ENCODE peak calls at places on chromosomes 13 and 19, in four cellular contexts. G, P, Z and R are unnamed samples.

GRCh38 chr13:24680258-24680920 is at the start of gene ATP12A:
- ATAC-seq in G (peak; percentile 37), P (peak; percentile 27), Z (no peak), R (peak; percentile 15)

GRCh38 chr19:35696835-35697234 is 7.5 kb upstream of the ZBTB32 start:
- ATAC-seq in G (no peak), P (no peak), Z (no peak), R (no peak)

GRCh38 chr13:56700324-56700723 is 440.4 kb upstream of the PRR20A start:
- ATAC-seq in G (no peak), P (no peak), Z (no peak), R (no peak)

GRCh38 chr19:8231073-8231604 is 22.0 kb downstream of the CERS4 start:
- ATAC-seq in G (no peak), P (no peak), Z (no peak), R (no peak)

GRCh38 chr19:13629687-13630357 is 123.5 kb upstream of the CACNA1A start:
- ATAC-seq in G (no peak), P (peak; percentile 64), Z (peak; percentile 19), R (peak; percentile 50)

GRCh38 chr19:10271543-10272086 is 695 bp downstream of the ICAM1 start:
- ATAC-seq in G (peak; percentile 0), P (no peak), Z (no peak), R (no peak)

GRCh38 chr19:13398780-13399726 is 107.2 kb downstream of the CACNA1A start:
- ATAC-seq in G (no peak), P (peak; percentile 94), Z (peak; percentile 81), R (peak; percentile 87)

GRCh38 chr19:44050740-44051653 is 839 bp upstream of the ZNF223 start:
- ATAC-seq in G (peak; percentile 18), P (no peak), Z (no peak), R (peak; percentile 77)

GRCh38 chr13:27203854-27204253 is 32.2 kb upstream of the USP12 start:
- ATAC-seq in G (no peak), P (peak; percentile 63), Z (peak; percentile 44), R (peak; percentile 39)

GRCh38 chr13:48253849-48254248 is 20.8 kb downstream of the ITM2B start:
- ATAC-seq in G (no peak), P (no peak), Z (peak; percentile 59), R (no peak)

GRCh38 chr13:81048026-81048461 is 707.1 kb upstream of the SPRY2 start:
- ATAC-seq in G (no peak), P (no peak), Z (no peak), R (no peak)

GRCh38 chr13:23460309-23460708 is 26.8 kb upstream of the SACS start:
- ATAC-seq in G (peak; percentile 62), P (no peak), Z (no peak), R (no peak)

GRCh38 chr13:40984670-40985366 is 34.3 kb downstream of the ELF1 start:
- ATAC-seq in G (peak; percentile 34), P (no peak), Z (no peak), R (peak; percentile 27)

GRCh38 chr19:46946611-46947238 is 72.9 kb upstream of the NPAS1 start:
- ATAC-seq in G (no peak), P (no peak), Z (no peak), R (no peak)

GRCh38 chr13:50676602-50677001 is 166.9 kb downstream of the DLEU7 start:
- ATAC-seq in G (peak; percentile 61), P (peak; percentile 71), Z (peak; percentile 40), R (peak; percentile 79)

GRCh38 chr19:13712767-13713201 is 51.5 kb upstream of the MRI1 start:
- ATAC-seq in G (no peak), P (no peak), Z (no peak), R (no peak)

GRCh38 chr19:743168-743687 is 7.7 kb upstream of the MISP start:
- ATAC-seq in G (peak; percentile 47), P (no peak), Z (no peak), R (no peak)

GRCh38 chr13:41384749-41385503 is 72.4 kb upstream of the RGCC start:
- ATAC-seq in G (no peak), P (no peak), Z (no peak), R (no peak)

GRCh38 chr13:91046715-91047327 is 300.7 kb upstream of the MIR17HG start:
- ATAC-seq in G (no peak), P (peak; percentile 56), Z (no peak), R (no peak)

GRCh38 chr19:16496613-16496983 is 404 bp downstream of the C19orf44 start:
- ATAC-seq in G (no peak), P (peak; percentile 4), Z (peak; percentile 15), R (no peak)

GRCh38 chr13:51549050-51549449 is 35.2 kb upstream of the WDFY2 start:
- ATAC-seq in G (peak; percentile 81), P (no peak), Z (no peak), R (peak; percentile 88)

GRCh38 chr19:49801966-49802661 is 11.0 kb downstream of the FUZ start:
- ATAC-seq in G (peak; percentile 21), P (peak; percentile 37), Z (peak; percentile 99), R (no peak)

GRCh38 chr19:8575467-8575997 is 1.7 kb downstream of the MYO1F start:
- ATAC-seq in G (no peak), P (peak; percentile 7), Z (peak; percentile 7), R (no peak)

GRCh38 chr13:26095846-26096245 is 44.0 kb upstream of the SHISA2 start:
- ATAC-seq in G (no peak), P (no peak), Z (no peak), R (no peak)

GRCh38 chr13:48297131-48297786 is 6.3 kb upstream of the RB1 start:
- ATAC-seq in G (no peak), P (no peak), Z (no peak), R (no peak)

GRCh38 chr13:110126391-110126961 is 180.5 kb downstream of the COL4A1 start:
- ATAC-seq in G (peak; percentile 72), P (peak; percentile 95), Z (peak; percentile 85), R (peak; percentile 92)

GRCh38 chr19:5086725-5087439 is 118.0 kb downstream of the KDM4B start:
- ATAC-seq in G (no peak), P (peak; percentile 71), Z (no peak), R (no peak)

GRCh38 chr13:99119686-99120085 is 81.0 kb upstream of the UBAC2 start:
- ATAC-seq in G (no peak), P (no peak), Z (no peak), R (no peak)

GRCh38 chr19:4795400-4795799 is 3.9 kb downstream of the FEM1A start:
- ATAC-seq in G (no peak), P (peak; percentile 14), Z (no peak), R (no peak)

GRCh38 chr19:34411216-34411615 is 7.0 kb downstream of the PDCD2L start:
- ATAC-seq in G (no peak), P (no peak), Z (no peak), R (no peak)

GRCh38 chr19:55270172-55270942 is 9.6 kb downstream of the HSPBP1 start:
- ATAC-seq in G (peak; percentile 40), P (no peak), Z (no peak), R (peak; percentile 24)

GRCh38 chr13:60484865-60485264 is 87.8 kb downstream of the TDRD3 start:
- ATAC-seq in G (no peak), P (no peak), Z (no peak), R (no peak)

GRCh38 chr13:23744315-23744714 is 144.9 kb downstream of the MIPEP start:
- ATAC-seq in G (no peak), P (peak; percentile 27), Z (no peak), R (peak; percentile 62)

GRCh38 chr19:53944933-53945332 is 17.8 kb upstream of the CACNG8 start:
- ATAC-seq in G (no peak), P (no peak), Z (no peak), R (no peak)